ENCODE peak calls at places on chromosome 15, in five cellular contexts. Y, P, C, G and S are unnamed samples.

GRCh38 chr15:53586815-53587214 is 172.6 kb downstream of the WDR72 start:
- DNase-seq in Y (peak; percentile 5), P (no peak), C (no peak), G (peak; percentile 60), S (no peak)

GRCh38 chr15:80689716-80690115 is 5.4 kb upstream of the ABHD17C start:
- DNase-seq in Y (no peak), P (peak; percentile 35), C (no peak), G (no peak), S (no peak)

GRCh38 chr15:72682772-72683171 is 3.2 kb downstream of the HIGD2B start:
- DNase-seq in Y (no peak), P (no peak), C (no peak), G (no peak), S (no peak)

GRCh38 chr15:88703533-88703932 is 64.7 kb downstream of the ISG20 start:
- DNase-seq in Y (no peak), P (no peak), C (no peak), G (no peak), S (no peak)

GRCh38 chr15:60605879-60606304 is 127.0 kb upstream of the ICE2 start:
- DNase-seq in Y (peak; percentile 89), P (peak; percentile 82), C (peak; percentile 27), G (no peak), S (no peak)

GRCh38 chr15:59925123-59925522 is 79.0 kb upstream of the FOXB1 start:
- DNase-seq in Y (no peak), P (no peak), C (no peak), G (no peak), S (no peak)

GRCh38 chr15:67730135-67730534 is 95.2 kb upstream of the SKOR1 start:
- DNase-seq in Y (no peak), P (no peak), C (no peak), G (no peak), S (no peak)

GRCh38 chr15:67832031-67832551 is 6.8 kb downstream of the SKOR1 start:
- DNase-seq in Y (peak; percentile 46), P (peak; percentile 56), C (no peak), G (peak; percentile 74), S (no peak)

GRCh38 chr15:58293622-58294550 is 137.9 kb upstream of the LIPC start:
- DNase-seq in Y (no peak), P (no peak), C (no peak), G (no peak), S (no peak)

GRCh38 chr15:90531147-90531546 is 1.4 kb downstream of the CRTC3 start:
- DNase-seq in Y (no peak), P (no peak), C (no peak), G (no peak), S (no peak)

DNA sequence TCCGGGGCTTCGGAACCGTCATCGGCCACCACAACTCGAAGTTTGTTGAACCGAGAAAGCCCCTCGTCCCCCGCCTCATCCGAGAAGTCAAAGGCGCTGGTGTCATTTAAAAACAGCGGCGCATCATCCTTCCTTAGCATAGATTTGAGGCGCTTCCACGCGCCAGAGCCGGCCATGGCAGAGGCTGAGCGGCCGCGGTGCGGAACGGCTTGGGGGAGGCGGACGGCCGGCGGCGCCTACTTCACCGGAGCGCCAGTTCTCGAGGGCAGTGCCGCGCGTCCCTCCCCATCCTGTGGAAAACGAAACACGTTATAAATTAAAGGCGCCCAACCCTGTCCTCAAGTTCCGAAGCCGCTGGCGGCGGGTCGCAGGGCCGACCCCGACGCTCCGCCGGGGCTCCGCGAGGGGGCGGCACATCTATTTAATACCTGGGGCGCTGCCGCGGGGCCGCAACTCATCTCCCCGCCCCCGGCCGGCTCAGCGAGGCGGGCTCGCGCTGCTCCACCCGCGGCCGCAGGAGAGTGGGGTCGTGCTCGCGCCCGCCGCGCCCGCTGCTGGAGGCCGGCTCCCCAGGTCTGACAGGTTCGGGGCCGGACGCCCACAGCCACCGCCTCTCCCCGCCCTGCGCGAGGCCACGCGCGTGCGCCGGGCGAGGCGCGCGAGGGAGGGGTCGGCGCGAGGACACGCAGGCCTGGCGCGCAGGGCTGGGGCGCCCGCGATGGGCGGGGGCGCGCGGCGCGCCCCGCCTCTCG is at the start of gene SLC30A4:
- DNase-seq in Y (peak; percentile 27), P (peak; percentile 78), C (peak; percentile 71), G (peak; percentile 45), S (peak; percentile 23)
- TF ChIP-seq CTCF in Y (no peak), P (peak; percentile 34), C (peak; percentile 66), G (peak; percentile 41), S (no peak)

GRCh38 chr15:92781925-92782453 is 118.1 kb upstream of the CHD2 start:
- DNase-seq in Y (no peak), P (no peak), C (no peak), G (no peak), S (no peak)
- TF ChIP-seq CTCF in Y (no peak), P (no peak), C (no peak), G (no peak), S (no peak)

DNA sequence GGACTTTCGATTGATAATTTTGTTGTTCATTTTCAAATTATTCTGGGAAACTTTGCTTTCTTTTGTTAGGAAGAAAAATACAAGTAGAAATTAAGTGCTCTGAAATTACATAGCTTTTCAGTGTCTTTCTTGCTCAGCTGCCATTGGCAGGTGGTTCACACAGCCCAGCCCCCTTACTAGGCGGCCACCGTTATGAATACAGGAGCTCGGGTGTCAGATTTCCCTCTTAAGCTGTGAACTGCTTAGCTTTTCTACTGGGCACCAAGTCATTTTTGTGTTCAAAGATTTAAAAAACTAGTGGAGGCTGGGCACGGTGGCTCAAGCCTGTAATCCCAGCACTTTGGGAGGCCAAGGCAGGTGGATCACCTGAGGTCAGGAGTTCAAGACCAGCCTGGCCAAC is 55.2 kb downstream of the HMG20A start:
- DNase-seq in Y (no peak), P (no peak), C (no peak), G (no peak), S (no peak)
- TF ChIP-seq CTCF in Y (no peak), P (no peak), C (no peak), G (no peak), S (no peak)

GRCh38 chr15:84871428-84871985 is 13.0 kb upstream of the SLC28A1 start:
- DNase-seq in Y (no peak), P (no peak), C (no peak), G (no peak), S (no peak)
- TF ChIP-seq CTCF in Y (peak; percentile 5), P (no peak), C (peak; percentile 17), G (no peak), S (no peak)

GRCh38 chr15:28873585-28874139 is 12.1 kb upstream of the APBA2 start:
- DNase-seq in Y (no peak), P (no peak), C (no peak), G (no peak), S (no peak)
- TF ChIP-seq CTCF in Y (no peak), P (no peak), C (no peak), G (no peak), S (no peak)

DNA sequence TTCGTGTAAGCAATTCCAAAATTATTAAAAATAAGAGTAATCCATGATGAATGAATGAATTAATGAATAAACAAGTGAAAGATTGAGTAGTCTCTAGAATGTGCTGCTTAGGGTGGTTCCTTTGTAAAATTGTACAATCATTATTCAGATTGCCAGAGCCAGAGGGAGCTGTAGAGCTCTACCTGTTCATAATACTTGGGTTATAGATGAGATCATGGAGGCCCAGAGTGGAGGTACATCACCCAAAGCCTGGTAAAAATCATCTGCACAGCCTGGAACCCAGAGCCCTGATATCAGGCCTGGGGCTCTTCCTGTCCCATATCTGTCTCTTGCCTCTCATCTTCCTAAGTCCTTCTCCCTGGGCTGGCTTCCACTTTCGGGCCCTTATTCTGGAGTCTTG is 297.2 kb downstream of the RPLP1 start:
- DNase-seq in Y (no peak), P (no peak), C (no peak), G (peak; percentile 20), S (no peak)
- TF ChIP-seq CTCF in Y (peak; percentile 36), P (peak; percentile 26), C (peak; percentile 20), G (peak; percentile 39), S (no peak)

GRCh38 chr15:99980791-99981190 is 247.6 kb upstream of the LYSMD4 start:
- DNase-seq in Y (no peak), P (no peak), C (no peak), G (no peak), S (no peak)
- TF ChIP-seq CTCF in Y (no peak), P (no peak), C (no peak), G (no peak), S (no peak)